ENCODE peak calls at places on chromosome 1, in seven cellular contexts. R, C, B, X, N, P and Q are unnamed samples.

GRCh38 chr1:212037900-212038299 is 2.4 kb downstream of the DTL start:
- DNase-seq in R (no peak), C (no peak), B (no peak), X (no peak), N (no peak), P (no peak), Q (no peak)

GRCh38 chr1:102019530-102019929 is 22.8 kb upstream of the OLFM3 start:
- DNase-seq in R (no peak), C (no peak), B (no peak), X (no peak), N (no peak), P (no peak), Q (no peak)

GRCh38 chr1:219460561-219461511 is 152.1 kb downstream of the ZC3H11B start:
- DNase-seq in R (no peak), C (peak; percentile 27), B (no peak), X (no peak), N (no peak), P (no peak), Q (no peak)

GRCh38 chr1:115647000-115647399 is 5.2 kb downstream of the VANGL1 start:
- DNase-seq in R (peak; percentile 36), C (peak; percentile 46), B (no peak), X (no peak), N (no peak), P (no peak), Q (no peak)

GRCh38 chr1:184219414-184219813 is 167.4 kb upstream of the C1orf21 start:
- DNase-seq in R (no peak), C (no peak), B (no peak), X (no peak), N (no peak), P (no peak), Q (no peak)

GRCh38 chr1:94579876-94580294 is 38.3 kb upstream of the F3 start:
- DNase-seq in R (peak; percentile 91), C (peak; percentile 97), B (no peak), X (no peak), N (no peak), P (no peak), Q (no peak)

GRCh38 chr1:97565886-97566285 is 354.9 kb downstream of the DPYD start:
- DNase-seq in R (no peak), C (no peak), B (no peak), X (no peak), N (no peak), P (no peak), Q (no peak)

GRCh38 chr1:23539698-23540266 is 8.7 kb upstream of the E2F2 start:
- DNase-seq in R (peak; percentile 90), C (peak; percentile 81), B (peak; percentile 90), X (peak; percentile 80), N (peak; percentile 80), P (peak; percentile 92), Q (peak; percentile 56)

GRCh38 chr1:8350914-8351684 is 33.2 kb downstream of the SLC45A1 start:
- DNase-seq in R (no peak), C (no peak), B (no peak), X (no peak), N (no peak), P (no peak), Q (no peak)

GRCh38 chr1:206772228-206773002 is at the start of gene IL10:
- DNase-seq in R (no peak), C (no peak), B (no peak), X (no peak), N (peak; percentile 49), P (peak; percentile 26), Q (no peak)

DNA sequence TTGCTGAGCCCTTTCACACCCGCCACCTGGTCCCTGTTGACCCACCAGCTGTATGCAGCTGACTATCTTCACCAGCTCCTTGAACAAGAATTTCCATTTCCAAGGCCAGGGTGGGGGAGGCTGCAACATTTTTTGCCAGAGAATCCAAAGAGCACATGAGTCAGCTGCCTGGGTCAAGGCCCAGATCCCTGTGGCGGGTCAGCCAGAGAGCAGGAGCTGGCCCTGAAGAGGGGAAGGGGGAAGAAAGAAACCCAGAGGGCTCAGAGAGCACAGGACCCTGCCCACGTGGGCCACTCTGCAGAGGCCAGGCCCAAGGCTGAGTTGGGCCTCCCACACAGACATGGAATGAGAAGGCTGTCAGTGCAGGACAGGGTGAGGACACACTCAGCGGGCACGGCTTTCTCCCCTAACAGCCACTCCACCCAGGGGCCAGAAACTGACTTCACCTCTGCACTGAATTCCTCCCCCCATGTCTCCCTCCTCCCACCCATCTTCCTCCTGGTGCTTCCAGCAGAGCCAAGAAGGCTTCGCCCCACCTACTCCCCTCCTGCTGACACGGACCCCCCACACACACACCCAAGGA is 28.9 kb downstream of the S100A6 start:
- DNase-seq in R (peak; percentile 77), C (peak; percentile 95), B (no peak), X (peak; percentile 74), N (peak; percentile 92), P (peak; percentile 91), Q (no peak)
- H3K27ac ChIP-seq in R (no peak overlapping the region), C (peak overlapping the region; percentile 71), B (peak overlapping the region; percentile 86), X (peak overlapping the region; percentile 77), N (peak overlapping the region; percentile 66), P (peak overlapping the region; percentile 65), Q (no peak overlapping the region)

GRCh38 chr1:1137256-1138045 is 21.6 kb upstream of the C1orf159 start:
- DNase-seq in R (no peak), C (no peak), B (no peak), X (no peak), N (no peak), P (no peak), Q (no peak)
- H3K27ac ChIP-seq in R (no peak overlapping the region), C (no peak overlapping the region), B (no peak overlapping the region), X (no peak overlapping the region), N (no peak overlapping the region), P (no peak overlapping the region), Q (no peak overlapping the region)

GRCh38 chr1:201758508-201759050 is 70.4 kb upstream of the IPO9 start:
- DNase-seq in R (no peak), C (no peak), B (no peak), X (no peak), N (no peak), P (no peak), Q (no peak)

GRCh38 chr1:201760516-201760915 is 68.4 kb upstream of the IPO9 start:
- DNase-seq in R (peak; percentile 51), C (peak; percentile 64), B (no peak), X (no peak), N (no peak), P (no peak), Q (no peak)

GRCh38 chr1:201761871-201762270 is 67.1 kb upstream of the IPO9 start:
- DNase-seq in R (no peak), C (no peak), B (no peak), X (no peak), N (no peak), P (no peak), Q (no peak)

GRCh38 chr1:201761178-201761577 is 67.8 kb upstream of the IPO9 start:
- DNase-seq in R (no peak), C (no peak), B (no peak), X (no peak), N (no peak), P (no peak), Q (no peak)

GRCh38 chr1:201759194-201759814 is 69.7 kb upstream of the IPO9 start:
- DNase-seq in R (peak; percentile 60), C (peak; percentile 90), B (no peak), X (no peak), N (no peak), P (no peak), Q (no peak)
- H3K27ac ChIP-seq in R (peak overlapping the region; percentile 77), C (no peak overlapping the region), B (peak overlapping the region; percentile 98), X (no peak overlapping the region), N (peak overlapping the region; percentile 13), P (no peak overlapping the region), Q (peak overlapping the region; percentile 18)

GRCh38 chr1:16442941-16443340 is 2.4 kb downstream of the NECAP2 start:
- DNase-seq in R (no peak), C (no peak), B (no peak), X (no peak), N (no peak), P (no peak), Q (no peak)
- H3K27ac ChIP-seq in R (no peak overlapping the region), C (no peak overlapping the region), B (no peak overlapping the region), X (no peak overlapping the region), N (peak overlapping the region; percentile 98), P (peak overlapping the region; percentile 43), Q (no peak overlapping the region)